ENCODE peak calls at places on chromosome 20, in nine cellular contexts. C is aorta, I is right atrium auricular region, X is uterus, J is body of pancreas, T is stomach, G is psoas muscle, F is neural progenitor cell, R is neuronal stem cell. B is an unnamed sample. For H3K4me1 and H3K27me3, the result is how much of the 10 kb centered on the place peaks cover.

GRCh38 chr20:61809006-61809770 is 256.5 kb downstream of the TAF4 start:
- DNase-seq in I (no peak), T (no peak), X (no peak), R (no peak), F (no peak), J (no peak), C (peak), G (peak), B (no peak)

GRCh38 chr20:24668791-24669190 is 199.4 kb downstream of the SYNDIG1 start:
- DNase-seq in G (no peak), R (no peak), X (no peak), I (no peak), C (peak), J (no peak), F (no peak), T (no peak), B (peak)

GRCh38 chr20:18496042-18496441 is 983 bp downstream of the RBBP9 start:
- DNase-seq in C (no peak), X (no peak), T (no peak), R (no peak), J (no peak), F (peak), G (no peak), I (no peak), B (no peak)

GRCh38 chr20:46275091-46275490 is 33.2 kb downstream of the CDH22 start:
- DNase-seq in X (no peak), J (no peak), T (no peak), R (no peak), F (no peak), I (no peak), G (no peak), C (no peak), B (no peak)

GRCh38 chr20:62795023-62795761 is 1.1 kb upstream of the MRGBP start:
- DNase-seq in G (peak), C (no peak), J (peak), X (no peak), F (peak), I (no peak), T (no peak), R (peak), B (peak)

GRCh38 chr20:63739129-63740069 is at the start of gene SLC2A4RG:
- DNase-seq in F (peak), C (peak), I (no peak), R (peak), J (peak), X (peak), T (peak), G (peak), B (peak)

GRCh38 chr20:64222273-64222672 is 33.3 kb upstream of the PCMTD2 start:
- DNase-seq in F (no peak), J (no peak), T (peak), X (no peak), R (no peak), C (no peak), I (no peak), G (no peak), B (no peak)

GRCh38 chr20:44728835-44729342 is 13.7 kb downstream of the CCN5 start:
- DNase-seq in G (peak), F (peak), X (no peak), R (no peak), C (peak), T (peak), I (peak), J (peak), B (peak)

GRCh38 chr20:14644698-14645097 is 307.3 kb upstream of the FLRT3 start:
- DNase-seq in C (no peak), T (no peak), I (no peak), G (no peak), X (no peak), R (no peak), J (no peak), F (no peak), B (no peak)

GRCh38 chr20:44609511-44610312 is 27.3 kb downstream of the PKIG start:
- DNase-seq in J (peak), R (peak), C (peak), X (peak), I (peak), T (peak), G (peak), F (peak), B (peak)

GRCh38 chr20:37915800-37916570 is 13.1 kb downstream of the VSTM2L start:
- DNase-seq in C (no peak), I (no peak), J (peak), R (no peak), T (peak), F (peak), X (peak), G (no peak), B (no peak)

GRCh38 chr20:14410869-14411555 is 73.6 kb upstream of the FLRT3 start:
- DNase-seq in T (no peak), C (no peak), J (peak), X (no peak), F (no peak), I (no peak), G (no peak), R (no peak), B (no peak)

GRCh38 chr20:957544-957943 is 41.4 kb upstream of the ANGPT4 start:
- DNase-seq in J (no peak), I (no peak), X (no peak), C (no peak), R (no peak), F (peak), G (peak), T (no peak), B (no peak)

GRCh38 chr20:14582855-14583254 is 245.4 kb upstream of the FLRT3 start:
- DNase-seq in C (no peak), X (no peak), I (no peak), G (no peak), F (no peak), J (no peak), R (no peak), T (no peak), B (no peak)

GRCh38 chr20:58019027-58019849 is 209.2 kb downstream of the ANKRD60 start:
- DNase-seq in T (no peak), C (no peak), X (no peak), R (no peak), I (peak), J (no peak), G (no peak), F (no peak), B (peak)

GRCh38 chr20:17614176-17614811 is 44.4 kb downstream of the DSTN start:
- DNase-seq in T (peak), J (peak), C (peak), R (no peak), G (peak), F (no peak), I (peak), X (peak), B (peak)

GRCh38 chr20:38790210-38791053 is 15.1 kb upstream of the PPP1R16B start:
- DNase-seq in G (no peak), J (no peak), F (peak), T (no peak), R (no peak), X (no peak), C (no peak), I (no peak), B (no peak)

GRCh38 chr20:14219801-14220461 is 117.5 kb downstream of the FLRT3 start:
- DNase-seq in F (no peak), R (no peak), X (no peak), C (no peak), G (no peak), T (no peak), I (no peak), J (no peak), B (no peak)

GRCh38 chr20:20364747-20365558 is 3.0 kb upstream of the INSM1 start:
- DNase-seq in J (no peak), R (no peak), X (no peak), G (no peak), I (no peak), C (no peak), T (no peak), F (peak), B (no peak)

GRCh38 chr20:38435555-38435939 is 419 bp upstream of the SNHG17 start:
- DNase-seq in F (no peak), G (no peak), C (no peak), I (no peak), X (no peak), J (no peak), T (no peak), R (no peak), B (no peak)

GRCh38 chr20:63058696-63059335 is 52.1 kb upstream of the BHLHE23 start:
- DNase-seq in I (no peak), J (no peak), T (no peak), R (no peak), C (peak), F (no peak), G (peak), X (no peak), B (peak)

GRCh38 chr20:58179432-58180099 is 48.9 kb downstream of the ANKRD60 start:
- DNase-seq in X (peak), F (peak), G (peak), R (peak), I (peak), C (peak), T (peak), J (peak), B (peak)

GRCh38 chr20:44701889-44702288 is 13.3 kb upstream of the CCN5 start:
- DNase-seq in T (no peak), X (no peak), G (no peak), F (peak), R (no peak), I (no peak), J (no peak), C (no peak), B (peak)

GRCh38 chr20:64055396-64055892 is 6.0 kb upstream of the SOX18 start:
- DNase-seq in T (no peak), F (no peak), C (no peak), X (no peak), J (no peak), G (no peak), R (no peak), I (no peak), B (no peak)

GRCh38 chr20:14142171-14142570 is 146.9 kb downstream of the MACROD2 start:
- DNase-seq in R (peak), I (no peak), T (peak), X (no peak), J (peak), C (no peak), F (peak), G (no peak), B (no peak)

GRCh38 chr20:41604002-41604401 is 14.2 kb downstream of the CHD6 start:
- DNase-seq in J (no peak), R (no peak), T (no peak), G (no peak), C (no peak), I (no peak), F (no peak), X (no peak), B (no peak)

GRCh38 chr20:56501116-56501515 is 23.4 kb upstream of the FAM209A start:
- DNase-seq in R (no peak), G (no peak), T (no peak), C (no peak), X (no peak), J (no peak), F (no peak), I (no peak), B (no peak)

GRCh38 chr20:41167118-41167470 is 29.8 kb downstream of the PLCG1 start:
- DNase-seq in C (no peak), R (no peak), I (no peak), G (peak), X (no peak), T (no peak), F (no peak), J (no peak), B (peak)

DNA sequence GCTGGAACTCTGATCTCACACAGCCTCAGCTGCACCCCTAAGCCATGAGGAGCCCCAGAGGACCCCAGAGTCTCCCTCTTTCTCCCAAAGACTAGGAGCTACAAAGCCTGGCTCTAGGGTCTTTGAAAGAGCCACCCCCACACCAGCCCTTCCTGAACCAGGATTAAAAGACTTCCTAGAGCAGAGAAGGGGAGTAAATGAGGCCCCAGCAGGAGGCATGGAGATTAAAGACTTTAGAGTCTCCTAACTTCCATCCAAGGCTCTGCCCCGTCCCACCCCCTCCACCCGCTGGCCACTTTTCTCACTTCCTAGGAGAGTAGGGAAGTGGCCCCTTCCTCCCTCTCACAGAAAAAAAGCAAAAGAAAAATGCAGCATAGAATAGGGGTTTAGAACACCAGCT is 1.7 kb downstream of the PREX1 start:
- DNase-seq in I (no peak), C (no peak), R (peak), G (no peak), X (no peak), T (no peak), J (no peak), F (peak), B (no peak)
- H3K4me3 ChIP-seq in I (peak), C (peak), R (peak), G (peak), X (no peak), T (peak), J (no peak), F (peak), B (peak)

DNA sequence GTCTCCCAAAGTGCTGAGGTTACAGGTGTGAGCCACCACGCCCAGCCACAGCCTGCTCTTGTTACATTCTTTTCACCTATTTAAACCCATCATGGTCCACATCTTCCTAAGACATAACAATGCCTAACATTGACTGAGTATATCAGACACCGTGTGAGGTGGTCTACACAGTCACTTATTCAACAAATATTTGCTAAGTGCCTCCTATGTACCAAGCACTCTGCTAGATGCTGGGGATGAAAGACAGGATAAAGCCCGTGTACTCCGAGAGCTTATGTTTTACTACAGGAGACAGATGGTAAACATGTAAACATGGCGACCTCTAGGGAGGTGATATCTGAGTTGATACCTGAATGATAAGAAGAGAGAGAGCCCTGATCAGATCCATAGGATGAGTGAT is 12.7 kb downstream of the BCL2L1 start:
- DNase-seq in T (no peak), R (no peak), J (no peak), C (no peak), I (no peak), X (no peak), G (no peak), F (no peak), B (no peak)
- H3K4me1 ChIP-seq in T (half or more), R (under half), J (half or more), C (under half), I (under half), X (under half), G (half or more), F (under half), B (half or more)

DNA sequence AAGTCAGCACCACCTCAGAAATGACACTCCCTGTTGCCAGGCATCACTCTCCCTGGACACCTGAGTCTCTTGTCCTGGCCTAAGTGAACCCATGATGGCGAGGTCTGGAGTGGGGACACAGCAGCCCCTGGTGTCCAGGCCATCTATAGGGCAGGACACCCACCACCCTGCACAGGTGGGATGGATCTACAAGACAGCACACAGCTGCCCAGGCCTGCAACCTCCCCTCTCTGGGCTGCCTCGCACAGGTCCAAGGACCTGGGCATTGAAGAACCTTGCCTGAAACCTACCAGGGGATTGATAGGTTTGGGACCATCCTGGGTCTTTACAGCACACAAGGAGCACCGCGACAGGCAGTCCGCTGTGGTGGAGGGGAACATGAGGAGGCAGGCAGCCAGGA is 11.2 kb downstream of the PDYN start:
- DNase-seq in I (no peak), C (no peak), R (no peak), X (no peak), J (no peak), G (no peak), T (no peak), F (no peak), B (no peak)
- H3K27me3 ChIP-seq in I (under half), C (under half), R (under half), X (under half), J (under half), G (under half), T (under half), F (under half), B (under half)

DNA sequence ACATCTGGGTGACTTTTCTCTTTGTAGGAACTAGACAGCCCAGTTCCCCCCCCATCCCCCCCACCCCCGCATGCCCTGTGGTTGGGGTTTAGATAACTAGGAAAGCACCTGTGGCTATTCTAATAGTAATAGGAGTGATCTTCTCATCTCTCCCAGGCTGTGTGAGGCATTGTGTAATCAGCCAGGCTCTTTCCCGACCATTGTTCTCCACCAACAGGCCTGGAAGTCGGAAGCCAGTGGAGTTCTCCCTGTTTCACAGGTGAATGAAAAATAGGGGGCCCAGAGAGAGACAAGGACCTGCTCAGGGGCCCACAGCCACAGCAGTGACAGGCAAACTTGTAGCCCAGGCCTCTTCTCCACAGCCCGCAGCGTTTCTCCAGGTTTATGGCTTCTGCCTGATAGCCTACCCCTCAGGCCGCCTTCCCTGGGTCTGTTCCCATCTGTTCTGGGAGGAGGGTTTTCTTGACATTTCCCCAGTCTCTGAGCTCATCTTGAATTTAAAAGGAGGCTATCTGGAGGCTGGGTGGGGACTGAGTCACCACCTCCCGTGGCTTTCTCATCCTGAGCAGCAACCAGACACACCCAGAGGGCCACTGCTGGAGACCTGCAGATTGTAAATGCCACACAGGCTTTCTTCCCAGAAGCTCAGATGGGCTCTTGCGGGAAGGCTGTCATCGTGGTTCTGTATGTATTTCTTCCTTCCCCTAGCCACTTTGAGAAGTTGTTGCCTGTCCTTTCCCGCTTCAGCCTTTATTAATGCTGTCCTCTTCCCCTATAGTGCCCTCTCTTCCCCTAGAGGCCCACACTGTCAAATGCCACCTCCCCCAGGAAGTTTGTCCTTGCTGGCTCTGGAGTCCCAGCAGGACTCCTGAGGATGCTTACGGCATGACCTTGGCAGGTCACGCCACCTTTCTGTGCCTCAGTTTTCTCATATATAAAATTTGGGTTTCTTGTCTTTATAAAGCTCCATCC is 75.9 kb upstream of the MYL9 start:
- DNase-seq in X (peak), J (peak), C (peak), T (peak), G (peak), R (no peak), F (peak), I (peak), B (peak)
- H3K4me3 ChIP-seq in X (no peak), J (no peak), C (no peak), T (no peak), G (peak), R (no peak), F (peak), I (no peak), B (no peak)

DNA sequence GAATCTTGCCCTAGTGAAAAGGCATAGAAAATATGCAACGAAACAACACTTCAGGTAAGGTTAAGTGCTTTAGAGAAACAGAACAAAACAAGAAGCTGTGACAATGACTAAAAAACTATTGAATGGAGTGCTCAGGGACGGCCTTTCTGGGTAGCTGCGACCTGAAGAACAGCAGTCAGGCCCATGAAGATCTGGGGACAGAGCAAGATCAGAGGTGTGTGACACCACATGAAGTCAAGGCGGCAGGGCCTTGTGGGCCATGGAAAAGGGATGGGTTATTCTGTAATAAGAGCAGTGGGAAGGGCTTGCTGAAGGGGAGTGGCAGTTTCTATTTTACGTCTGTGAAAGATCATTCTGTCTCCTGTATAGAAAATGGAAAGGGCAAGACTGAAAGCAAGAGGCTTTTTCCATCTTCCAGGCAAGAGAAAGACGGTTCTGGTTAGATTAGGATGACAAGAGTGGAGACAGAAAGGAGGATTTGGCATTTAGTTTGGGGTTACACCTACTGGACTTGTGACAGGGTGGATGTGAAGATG is 5.1 kb downstream of the UBE2V1 start:
- DNase-seq in G (no peak), F (no peak), R (no peak), C (no peak), I (no peak), J (no peak), T (no peak), X (no peak), B (no peak)
- H3K4me1 ChIP-seq in G (half or more), F (under half), R (under half), C (under half), I (under half), J (under half), T (half or more), X (under half), B (under half)

DNA sequence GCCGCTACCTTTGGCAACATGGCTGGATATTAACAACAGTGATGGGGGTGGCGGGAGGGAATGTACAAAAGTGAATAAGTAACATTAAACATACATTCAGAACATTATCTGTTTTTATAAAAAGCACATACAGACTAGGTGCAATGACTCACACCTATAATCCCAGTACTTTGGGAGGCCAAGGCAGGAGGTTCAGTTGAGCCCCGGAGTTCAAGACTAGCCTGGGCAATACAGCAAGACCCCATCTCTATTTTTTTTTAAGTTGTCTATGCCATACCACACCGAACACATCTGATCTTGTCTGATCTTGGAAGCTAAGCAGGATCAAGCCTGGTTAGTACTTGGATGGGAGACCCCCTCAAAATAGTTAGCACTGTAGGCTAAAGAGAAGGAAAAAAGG is 1.7 kb upstream of the HCK start:
- DNase-seq in X (no peak), G (no peak), I (no peak), T (peak), J (no peak), F (no peak), R (no peak), C (no peak), B (no peak)
- H3K27me3 ChIP-seq in X (under half), G (under half), I (under half), T (under half), J (under half), F (half or more), R (under half), C (under half), B (half or more)

GRCh38 chr20:34541917-34542316 is 16.6 kb upstream of the MAP1LC3A start:
- DNase-seq in J (no peak), F (no peak), R (no peak), I (no peak), C (peak), G (no peak), T (no peak), X (no peak), B (no peak)

GRCh38 chr20:34543457-34544056 is 15.0 kb upstream of the MAP1LC3A start:
- DNase-seq in F (no peak), C (peak), G (no peak), X (no peak), J (no peak), R (no peak), I (no peak), T (no peak), B (no peak)

GRCh38 chr20:34546751-34547181 is 11.8 kb upstream of the MAP1LC3A start:
- DNase-seq in X (no peak), R (no peak), J (no peak), C (no peak), G (no peak), I (no peak), F (no peak), T (no peak), B (no peak)

GRCh38 chr20:34542439-34542838 is 16.1 kb upstream of the MAP1LC3A start:
- DNase-seq in R (no peak), J (no peak), I (no peak), T (no peak), X (no peak), F (no peak), C (no peak), G (no peak), B (no peak)

GRCh38 chr20:34544109-34544793 is 14.3 kb upstream of the MAP1LC3A start:
- DNase-seq in T (no peak), F (no peak), C (no peak), J (no peak), I (no peak), R (no peak), G (no peak), X (no peak), B (no peak)
- H3K4me3 ChIP-seq in T (no peak), F (no peak), C (no peak), J (no peak), I (no peak), R (no peak), G (no peak), X (no peak), B (no peak)

B was measured in tibial artery.